ENCODE peak calls at places on chromosomes 12 and 14, in four cellular contexts. L, Z, A and X are unnamed samples.

GRCh38 chr14:61168126-61168525 is 113.0 kb downstream of the TMEM30B start:
- DNase-seq in L (no peak), Z (no peak), A (no peak), X (no peak)

GRCh38 chr12:46908936-46909635 is 83.3 kb upstream of the SLC38A4 start:
- DNase-seq in L (no peak), Z (no peak), A (no peak), X (no peak)

GRCh38 chr12:13000935-13001724 is 1.1 kb upstream of the HEBP1 start:
- DNase-seq in L (peak), Z (peak), A (peak), X (peak)

GRCh38 chr12:108802666-108803036 is 54.7 kb downstream of the SSH1 start:
- DNase-seq in L (no peak), Z (no peak), A (peak), X (no peak)

GRCh38 chr12:14982562-14982961 is 9.7 kb downstream of the PDE6H start:
- DNase-seq in L (no peak), Z (no peak), A (peak), X (no peak)

GRCh38 chr14:68666206-68666730 is 126.6 kb downstream of the ZFP36L1 start:
- DNase-seq in L (no peak), Z (no peak), A (peak), X (no peak)

GRCh38 chr14:60651936-60652673 is 2.8 kb upstream of the SIX1 start:
- DNase-seq in L (peak), Z (peak), A (peak), X (no peak)

GRCh38 chr14:31208546-31209424 is 1.2 kb upstream of the HECTD1 start:
- DNase-seq in L (peak), Z (no peak), A (no peak), X (no peak)

GRCh38 chr12:115638753-115639666 is 638.5 kb downstream of the MED13L start:
- DNase-seq in L (no peak), Z (peak), A (no peak), X (no peak)

GRCh38 chr12:124884587-124885438 is 21.1 kb upstream of the SCARB1 start:
- DNase-seq in L (peak), Z (peak), A (no peak), X (no peak)

GRCh38 chr14:72480465-72481243 is 413.2 kb downstream of the DPF3 start:
- DNase-seq in L (no peak), Z (peak), A (no peak), X (no peak)

GRCh38 chr12:42725839-42726238 is 136.3 kb upstream of the PRICKLE1 start:
- DNase-seq in L (no peak), Z (no peak), A (peak), X (no peak)